ENCODE peak calls at places on chromosome 7, in ten cellular contexts. One of them, this sample, is unnamed.

GRCh38 chr7:48755061-48755555 is 169.2 kb upstream of the CDC14C start:
- DNase-seq in ascending aorta: no peak
- DNase-seq in uterus: no peak
- DNase-seq in PC-9: no peak
- DNase-seq in pancreas: no peak
- DNase-seq in heart left ventricle: no peak
- DNase-seq in GM23338: no peak
- DNase-seq in right lobe of liver: no peak
- DNase-seq in cardiac fibroblast: no peak
- DNase-seq in colonic mucosa: no peak
- DNase-seq in this sample: no peak

GRCh38 chr7:155584763-155585531 is 38.6 kb upstream of the CNPY1 start:
- DNase-seq in ascending aorta: no peak
- DNase-seq in uterus: peak
- DNase-seq in PC-9: no peak
- DNase-seq in pancreas: peak
- DNase-seq in heart left ventricle: peak
- DNase-seq in GM23338: no peak
- DNase-seq in right lobe of liver: no peak
- DNase-seq in cardiac fibroblast: peak
- DNase-seq in colonic mucosa: no peak
- DNase-seq in this sample: no peak

GRCh38 chr7:157090485-157091165 is 48.1 kb upstream of the UBE3C start:
- DNase-seq in ascending aorta: no peak
- DNase-seq in uterus: no peak
- DNase-seq in PC-9: no peak
- DNase-seq in pancreas: no peak
- DNase-seq in heart left ventricle: no peak
- DNase-seq in GM23338: no peak
- DNase-seq in right lobe of liver: no peak
- DNase-seq in cardiac fibroblast: no peak
- DNase-seq in colonic mucosa: no peak
- DNase-seq in this sample: no peak

GRCh38 chr7:129519464-129519863 is 17.1 kb downstream of the SMKR1 start:
- DNase-seq in ascending aorta: no peak
- DNase-seq in uterus: no peak
- DNase-seq in PC-9: no peak
- DNase-seq in pancreas: no peak
- DNase-seq in heart left ventricle: no peak
- DNase-seq in GM23338: no peak
- DNase-seq in right lobe of liver: no peak
- DNase-seq in cardiac fibroblast: no peak
- DNase-seq in colonic mucosa: no peak
- DNase-seq in this sample: no peak

GRCh38 chr7:5665106-5666025 is 116.1 kb downstream of the RNF216 start:
- DNase-seq in ascending aorta: peak
- DNase-seq in uterus: peak
- DNase-seq in PC-9: peak
- DNase-seq in pancreas: peak
- DNase-seq in heart left ventricle: peak
- DNase-seq in GM23338: peak
- DNase-seq in right lobe of liver: no peak
- DNase-seq in cardiac fibroblast: peak
- DNase-seq in colonic mucosa: peak
- DNase-seq in this sample: peak

GRCh38 chr7:45917658-45918057 is 3.4 kb downstream of the IGFBP3 start:
- DNase-seq in ascending aorta: no peak
- DNase-seq in uterus: peak
- DNase-seq in PC-9: peak
- DNase-seq in pancreas: peak
- DNase-seq in heart left ventricle: peak
- DNase-seq in GM23338: peak
- DNase-seq in right lobe of liver: peak
- DNase-seq in cardiac fibroblast: peak
- DNase-seq in colonic mucosa: peak
- DNase-seq in this sample: no peak

GRCh38 chr7:70208236-70209063 is 610.2 kb downstream of the AUTS2 start:
- DNase-seq in ascending aorta: no peak
- DNase-seq in uterus: no peak
- DNase-seq in PC-9: no peak
- DNase-seq in pancreas: no peak
- DNase-seq in heart left ventricle: no peak
- DNase-seq in GM23338: no peak
- DNase-seq in right lobe of liver: no peak
- DNase-seq in cardiac fibroblast: no peak
- DNase-seq in colonic mucosa: no peak
- DNase-seq in this sample: no peak

GRCh38 chr7:29189743-29190201 is 4.8 kb upstream of the CHN2 start:
- DNase-seq in ascending aorta: no peak
- DNase-seq in uterus: peak
- DNase-seq in PC-9: no peak
- DNase-seq in pancreas: peak
- DNase-seq in heart left ventricle: peak
- DNase-seq in GM23338: peak
- DNase-seq in right lobe of liver: peak
- DNase-seq in cardiac fibroblast: peak
- DNase-seq in colonic mucosa: peak
- DNase-seq in this sample: no peak

GRCh38 chr7:84524714-84525694 is 330.4 kb upstream of the SEMA3A start:
- DNase-seq in ascending aorta: no peak
- DNase-seq in uterus: no peak
- DNase-seq in PC-9: no peak
- DNase-seq in pancreas: no peak
- DNase-seq in heart left ventricle: no peak
- DNase-seq in GM23338: no peak
- DNase-seq in right lobe of liver: no peak
- DNase-seq in cardiac fibroblast: peak
- DNase-seq in colonic mucosa: no peak
- DNase-seq in this sample: no peak

GRCh38 chr7:16585540-16585939 is 58.9 kb downstream of the LRRC72 start:
- DNase-seq in ascending aorta: no peak
- DNase-seq in uterus: no peak
- DNase-seq in PC-9: no peak
- DNase-seq in pancreas: no peak
- DNase-seq in heart left ventricle: peak
- DNase-seq in GM23338: no peak
- DNase-seq in right lobe of liver: no peak
- DNase-seq in cardiac fibroblast: no peak
- DNase-seq in colonic mucosa: no peak
- DNase-seq in this sample: no peak

GRCh38 chr7:157292770-157293412 is 43.9 kb upstream of the DNAJB6 start:
- DNase-seq in ascending aorta: no peak
- DNase-seq in uterus: no peak
- DNase-seq in PC-9: peak
- DNase-seq in pancreas: no peak
- DNase-seq in heart left ventricle: no peak
- DNase-seq in GM23338: peak
- DNase-seq in right lobe of liver: no peak
- DNase-seq in cardiac fibroblast: no peak
- DNase-seq in colonic mucosa: peak
- DNase-seq in this sample: no peak

GRCh38 chr7:151076863-151077704 is 3.5 kb downstream of the FASTK start:
- DNase-seq in ascending aorta: no peak
- DNase-seq in uterus: no peak
- DNase-seq in PC-9: no peak
- DNase-seq in pancreas: no peak
- DNase-seq in heart left ventricle: peak
- DNase-seq in GM23338: peak
- DNase-seq in right lobe of liver: no peak
- DNase-seq in cardiac fibroblast: no peak
- DNase-seq in colonic mucosa: no peak
- DNase-seq in this sample: no peak

GRCh38 chr7:36623247-36623646 is 101.0 kb downstream of the AOAH start:
- DNase-seq in ascending aorta: no peak
- DNase-seq in uterus: no peak
- DNase-seq in PC-9: no peak
- DNase-seq in pancreas: no peak
- DNase-seq in heart left ventricle: no peak
- DNase-seq in GM23338: no peak
- DNase-seq in right lobe of liver: no peak
- DNase-seq in cardiac fibroblast: no peak
- DNase-seq in colonic mucosa: no peak
- DNase-seq in this sample: no peak

GRCh38 chr7:33243319-33243881 is 114.0 kb downstream of the BBS9 start:
- DNase-seq in ascending aorta: no peak
- DNase-seq in uterus: no peak
- DNase-seq in PC-9: peak
- DNase-seq in pancreas: no peak
- DNase-seq in heart left ventricle: no peak
- DNase-seq in GM23338: peak
- DNase-seq in right lobe of liver: no peak
- DNase-seq in cardiac fibroblast: peak
- DNase-seq in colonic mucosa: no peak
- DNase-seq in this sample: peak

GRCh38 chr7:18049262-18049661 is 21.6 kb upstream of the PRPS1L1 start:
- DNase-seq in ascending aorta: no peak
- DNase-seq in uterus: no peak
- DNase-seq in PC-9: no peak
- DNase-seq in pancreas: no peak
- DNase-seq in heart left ventricle: no peak
- DNase-seq in GM23338: no peak
- DNase-seq in right lobe of liver: no peak
- DNase-seq in cardiac fibroblast: no peak
- DNase-seq in colonic mucosa: no peak
- DNase-seq in this sample: no peak

GRCh38 chr7:25148772-25149575 is 23.9 kb upstream of the CYCS start:
- DNase-seq in ascending aorta: no peak
- DNase-seq in uterus: no peak
- DNase-seq in PC-9: no peak
- DNase-seq in pancreas: no peak
- DNase-seq in heart left ventricle: no peak
- DNase-seq in GM23338: peak
- DNase-seq in right lobe of liver: no peak
- DNase-seq in cardiac fibroblast: no peak
- DNase-seq in colonic mucosa: no peak
- DNase-seq in this sample: no peak

DNA sequence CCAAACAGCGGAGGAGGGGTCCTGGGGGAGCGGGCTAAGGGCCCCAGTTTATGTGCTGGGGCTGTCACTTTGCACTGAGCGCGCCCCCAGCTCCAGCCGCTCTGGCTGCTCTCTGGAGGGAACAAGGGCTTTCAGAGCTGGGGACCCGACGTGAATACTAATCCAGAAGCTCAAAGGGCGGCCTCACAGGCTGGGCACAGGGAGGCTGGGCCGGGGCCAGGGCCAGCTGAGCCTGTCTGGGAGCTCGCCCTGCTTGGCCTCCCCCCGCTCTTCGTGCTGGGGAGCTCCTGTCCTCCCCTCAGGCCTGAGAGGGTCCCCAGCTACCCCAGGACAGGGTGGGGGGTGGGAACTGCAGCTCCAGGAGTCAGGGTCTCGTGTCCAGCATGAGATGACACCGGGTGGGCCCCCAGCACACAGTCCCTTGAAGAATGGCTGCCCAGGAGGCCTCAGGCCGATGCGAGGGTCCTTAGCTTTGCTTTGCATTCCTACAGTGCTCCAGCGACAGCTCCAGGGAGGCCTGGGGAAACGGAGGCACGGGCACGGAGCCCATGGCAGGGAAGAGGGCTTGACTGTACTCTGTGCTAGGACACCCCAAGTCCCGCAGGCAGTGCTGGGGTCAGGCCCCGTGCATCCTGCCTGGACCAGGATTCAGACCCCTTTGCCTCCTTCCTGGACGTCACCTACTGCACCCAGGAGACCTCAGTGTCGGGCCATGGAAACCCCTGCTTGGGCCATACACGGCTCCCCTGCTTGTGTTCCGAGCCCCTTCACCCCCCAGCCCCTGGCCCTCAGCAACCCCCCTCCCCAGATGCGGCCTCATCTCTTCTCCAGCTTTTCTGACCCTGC is 5.8 kb upstream of the AMZ1 start:
- DNase-seq in ascending aorta: no peak
- DNase-seq in uterus: no peak
- DNase-seq in PC-9: no peak
- DNase-seq in pancreas: no peak
- DNase-seq in heart left ventricle: no peak
- DNase-seq in GM23338: no peak
- DNase-seq in right lobe of liver: no peak
- DNase-seq in cardiac fibroblast: no peak
- DNase-seq in colonic mucosa: no peak
- DNase-seq in this sample: no peak
- H3K4me3 ChIP-seq in ascending aorta: no peak
- H3K4me3 ChIP-seq in uterus: no peak
- H3K4me3 ChIP-seq in PC-9: no peak
- H3K4me3 ChIP-seq in pancreas: no peak
- H3K4me3 ChIP-seq in heart left ventricle: no peak
- H3K4me3 ChIP-seq in GM23338: no peak
- H3K4me3 ChIP-seq in right lobe of liver: no peak
- H3K4me3 ChIP-seq in cardiac fibroblast: no peak
- H3K4me3 ChIP-seq in colonic mucosa: no peak
- H3K4me3 ChIP-seq in this sample: no peak

GRCh38 chr7:54877683-54878082 is 118.7 kb upstream of the SEC61G start:
- DNase-seq in ascending aorta: no peak
- DNase-seq in uterus: no peak
- DNase-seq in PC-9: peak
- DNase-seq in pancreas: no peak
- DNase-seq in heart left ventricle: no peak
- DNase-seq in GM23338: peak
- DNase-seq in right lobe of liver: no peak
- DNase-seq in cardiac fibroblast: peak
- DNase-seq in colonic mucosa: no peak
- DNase-seq in this sample: peak
- TF ChIP-seq CTCF in ascending aorta: no peak
- TF ChIP-seq CTCF in uterus: no peak
- TF ChIP-seq CTCF in PC-9: peak
- TF ChIP-seq CTCF in pancreas: no peak
- TF ChIP-seq CTCF in heart left ventricle: no peak
- TF ChIP-seq CTCF in GM23338: peak
- TF ChIP-seq CTCF in right lobe of liver: peak
- TF ChIP-seq CTCF in cardiac fibroblast: no peak
- TF ChIP-seq CTCF in colonic mucosa: no peak
- TF ChIP-seq CTCF in this sample: peak

DNA sequence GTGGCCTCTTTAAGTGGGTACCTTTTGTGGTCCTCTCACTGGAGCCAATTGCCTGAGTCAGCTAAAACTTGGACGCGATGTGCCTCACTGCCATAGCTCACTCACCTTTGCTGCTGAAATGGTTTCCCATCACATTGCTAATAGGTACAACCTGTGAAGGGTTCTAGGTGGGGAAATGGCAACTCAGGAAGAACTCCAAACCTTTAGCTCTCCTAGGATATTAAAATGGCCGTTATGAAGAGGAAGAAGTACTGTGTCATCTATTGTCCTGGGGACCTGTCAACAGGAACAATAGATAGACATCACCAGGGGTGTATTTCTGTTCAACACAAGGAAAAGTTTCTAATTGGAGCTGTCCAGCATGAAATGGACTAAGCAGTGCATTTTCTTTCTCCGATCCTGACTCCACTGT is 1.2 kb upstream of the ZNF655 start:
- DNase-seq in ascending aorta: no peak
- DNase-seq in uterus: no peak
- DNase-seq in PC-9: no peak
- DNase-seq in pancreas: no peak
- DNase-seq in heart left ventricle: no peak
- DNase-seq in GM23338: no peak
- DNase-seq in right lobe of liver: no peak
- DNase-seq in cardiac fibroblast: no peak
- DNase-seq in colonic mucosa: no peak
- DNase-seq in this sample: no peak
- H3K4me3 ChIP-seq in ascending aorta: peak
- H3K4me3 ChIP-seq in uterus: peak
- H3K4me3 ChIP-seq in PC-9: peak
- H3K4me3 ChIP-seq in pancreas: peak
- H3K4me3 ChIP-seq in heart left ventricle: peak
- H3K4me3 ChIP-seq in GM23338: peak
- H3K4me3 ChIP-seq in right lobe of liver: peak
- H3K4me3 ChIP-seq in cardiac fibroblast: peak
- H3K4me3 ChIP-seq in colonic mucosa: peak
- H3K4me3 ChIP-seq in this sample: no peak

GRCh38 chr7:20343211-20343610 is 12.5 kb downstream of the ITGB8 start:
- DNase-seq in ascending aorta: no peak
- DNase-seq in uterus: no peak
- DNase-seq in PC-9: no peak
- DNase-seq in pancreas: no peak
- DNase-seq in heart left ventricle: no peak
- DNase-seq in GM23338: peak
- DNase-seq in right lobe of liver: no peak
- DNase-seq in cardiac fibroblast: no peak
- DNase-seq in colonic mucosa: peak
- DNase-seq in this sample: no peak
- TF ChIP-seq CTCF in ascending aorta: no peak
- TF ChIP-seq CTCF in uterus: no peak
- TF ChIP-seq CTCF in PC-9: no peak
- TF ChIP-seq CTCF in pancreas: no peak
- TF ChIP-seq CTCF in heart left ventricle: no peak
- TF ChIP-seq CTCF in GM23338: peak
- TF ChIP-seq CTCF in right lobe of liver: no peak
- TF ChIP-seq CTCF in cardiac fibroblast: no peak
- TF ChIP-seq CTCF in colonic mucosa: no peak
- TF ChIP-seq CTCF in this sample: peak

This sample was measured in LNCaP clone FGC.